ENCODE peak calls at places on chromosomes 13 and 19, in seven cellular contexts. One of them, this sample, is unnamed.
A peak's percentile ranks its signal among the peaks of the same experiment; 100 is the strongest.

GRCh38 chr19:36041831-36042230 is 9.2 kb upstream of the CLIP3 start:
- DNase-seq in immature natural killer cell: no peak
- DNase-seq in activated naive CD8-positive, alpha-beta T cell treated with anti-CD3 and anti-CD28 coated beads for 36 hours: no peak
- DNase-seq in GM23248: peak; percentile 80
- DNase-seq in SW480: peak; percentile 22
- DNase-seq in dorsolateral prefrontal cortex: no peak
- DNase-seq in T-helper 9 cell: no peak
- DNase-seq in this sample: no peak

GRCh38 chr13:60790620-60791019 is 393.6 kb downstream of the TDRD3 start:
- DNase-seq in T-helper 9 cell: no peak
- DNase-seq in SW480: no peak
- DNase-seq in dorsolateral prefrontal cortex: no peak
- DNase-seq in activated naive CD8-positive, alpha-beta T cell treated with anti-CD3 and anti-CD28 coated beads for 36 hours: no peak
- DNase-seq in GM23248: no peak
- DNase-seq in immature natural killer cell: no peak
- DNase-seq in this sample: no peak

GRCh38 chr13:38462605-38463004 is 113.0 kb downstream of the UFM1 start:
- DNase-seq in T-helper 9 cell: no peak
- DNase-seq in GM23248: no peak
- DNase-seq in SW480: no peak
- DNase-seq in immature natural killer cell: no peak
- DNase-seq in activated naive CD8-positive, alpha-beta T cell treated with anti-CD3 and anti-CD28 coated beads for 36 hours: no peak
- DNase-seq in dorsolateral prefrontal cortex: no peak
- DNase-seq in this sample: no peak

GRCh38 chr13:107277911-107278310 is 710.0 kb upstream of the ARGLU1 start:
- DNase-seq in SW480: no peak
- DNase-seq in GM23248: peak; percentile 23
- DNase-seq in T-helper 9 cell: no peak
- DNase-seq in dorsolateral prefrontal cortex: no peak
- DNase-seq in immature natural killer cell: no peak
- DNase-seq in activated naive CD8-positive, alpha-beta T cell treated with anti-CD3 and anti-CD28 coated beads for 36 hours: no peak
- DNase-seq in this sample: no peak

GRCh38 chr13:110238795-110239194 is 68.2 kb downstream of the COL4A1 start:
- DNase-seq in SW480: no peak
- DNase-seq in GM23248: peak; percentile 37
- DNase-seq in dorsolateral prefrontal cortex: no peak
- DNase-seq in T-helper 9 cell: no peak
- DNase-seq in immature natural killer cell: no peak
- DNase-seq in activated naive CD8-positive, alpha-beta T cell treated with anti-CD3 and anti-CD28 coated beads for 36 hours: no peak
- DNase-seq in this sample: no peak

GRCh38 chr13:113001251-113002140 is 32.5 kb downstream of the MCF2L start:
- DNase-seq in activated naive CD8-positive, alpha-beta T cell treated with anti-CD3 and anti-CD28 coated beads for 36 hours: no peak
- DNase-seq in GM23248: peak; percentile 12
- DNase-seq in dorsolateral prefrontal cortex: peak; percentile 76
- DNase-seq in immature natural killer cell: no peak
- DNase-seq in SW480: peak; percentile 85
- DNase-seq in T-helper 9 cell: no peak
- DNase-seq in this sample: peak; percentile 26

GRCh38 chr19:32870981-32871451 is 1.4 kb upstream of the SLC7A9 start:
- DNase-seq in GM23248: no peak
- DNase-seq in T-helper 9 cell: no peak
- DNase-seq in dorsolateral prefrontal cortex: no peak
- DNase-seq in SW480: no peak
- DNase-seq in immature natural killer cell: no peak
- DNase-seq in activated naive CD8-positive, alpha-beta T cell treated with anti-CD3 and anti-CD28 coated beads for 36 hours: no peak
- DNase-seq in this sample: no peak

GRCh38 chr13:22265563-22265962 is 594.7 kb downstream of the FGF9 start:
- DNase-seq in immature natural killer cell: no peak
- DNase-seq in dorsolateral prefrontal cortex: no peak
- DNase-seq in activated naive CD8-positive, alpha-beta T cell treated with anti-CD3 and anti-CD28 coated beads for 36 hours: no peak
- DNase-seq in T-helper 9 cell: no peak
- DNase-seq in SW480: no peak
- DNase-seq in GM23248: no peak
- DNase-seq in this sample: no peak

GRCh38 chr13:78679329-78679728 is 20.4 kb upstream of the OBI1 start:
- DNase-seq in activated naive CD8-positive, alpha-beta T cell treated with anti-CD3 and anti-CD28 coated beads for 36 hours: no peak
- DNase-seq in T-helper 9 cell: no peak
- DNase-seq in immature natural killer cell: no peak
- DNase-seq in GM23248: no peak
- DNase-seq in dorsolateral prefrontal cortex: no peak
- DNase-seq in SW480: no peak
- DNase-seq in this sample: no peak

GRCh38 chr13:100044936-100045335 is 44.0 kb upstream of the PCCA start:
- DNase-seq in SW480: no peak
- DNase-seq in T-helper 9 cell: no peak
- DNase-seq in dorsolateral prefrontal cortex: no peak
- DNase-seq in immature natural killer cell: no peak
- DNase-seq in activated naive CD8-positive, alpha-beta T cell treated with anti-CD3 and anti-CD28 coated beads for 36 hours: no peak
- DNase-seq in GM23248: no peak
- DNase-seq in this sample: no peak

GRCh38 chr13:43170497-43170896 is 147.1 kb downstream of the DNAJC15 start:
- DNase-seq in SW480: no peak
- DNase-seq in T-helper 9 cell: no peak
- DNase-seq in activated naive CD8-positive, alpha-beta T cell treated with anti-CD3 and anti-CD28 coated beads for 36 hours: no peak
- DNase-seq in GM23248: no peak
- DNase-seq in immature natural killer cell: no peak
- DNase-seq in dorsolateral prefrontal cortex: no peak
- DNase-seq in this sample: no peak

GRCh38 chr13:48028066-48028465 is 9.5 kb upstream of the NUDT15 start:
- DNase-seq in GM23248: no peak
- DNase-seq in activated naive CD8-positive, alpha-beta T cell treated with anti-CD3 and anti-CD28 coated beads for 36 hours: no peak
- DNase-seq in SW480: no peak
- DNase-seq in dorsolateral prefrontal cortex: no peak
- DNase-seq in immature natural killer cell: no peak
- DNase-seq in T-helper 9 cell: no peak
- DNase-seq in this sample: no peak

GRCh38 chr13:22499919-22500318 is 680.9 kb upstream of the SGCG start:
- DNase-seq in activated naive CD8-positive, alpha-beta T cell treated with anti-CD3 and anti-CD28 coated beads for 36 hours: no peak
- DNase-seq in dorsolateral prefrontal cortex: no peak
- DNase-seq in SW480: no peak
- DNase-seq in T-helper 9 cell: no peak
- DNase-seq in GM23248: no peak
- DNase-seq in immature natural killer cell: no peak
- DNase-seq in this sample: no peak

This sample was measured in C1 segment of cervical spinal cord.